ENCODE peak calls at places on chromosomes 16 and 17, in four cellular contexts. One of them, this sample, is unnamed.

GRCh38 chr17:35089846-35090193 is 26.3 kb upstream of the RFFL start:
- DNase-seq in activated CD8-positive, alpha-beta memory T cell treated with anti-CD3 and anti-CD28 coated beads for 1 hour: peak; percentile 5
- DNase-seq in HS-5: no peak
- DNase-seq in GM12878: no peak
- DNase-seq in this sample: no peak

GRCh38 chr16:17526956-17527355 is 56.2 kb upstream of the XYLT1 start:
- DNase-seq in activated CD8-positive, alpha-beta memory T cell treated with anti-CD3 and anti-CD28 coated beads for 1 hour: no peak
- DNase-seq in HS-5: no peak
- DNase-seq in GM12878: no peak
- DNase-seq in this sample: no peak

GRCh38 chr16:71467810-71468209 is 5.8 kb upstream of the ZNF23 start:
- DNase-seq in activated CD8-positive, alpha-beta memory T cell treated with anti-CD3 and anti-CD28 coated beads for 1 hour: peak; percentile 13
- DNase-seq in HS-5: no peak
- DNase-seq in GM12878: no peak
- DNase-seq in this sample: peak; percentile 47

GRCh38 chr17:55642741-55643140 is 79.9 kb downstream of the TMEM100 start:
- DNase-seq in activated CD8-positive, alpha-beta memory T cell treated with anti-CD3 and anti-CD28 coated beads for 1 hour: no peak
- DNase-seq in HS-5: no peak
- DNase-seq in GM12878: no peak
- DNase-seq in this sample: no peak

GRCh38 chr17:66468241-66469087 is 166.1 kb downstream of the PRKCA start:
- DNase-seq in activated CD8-positive, alpha-beta memory T cell treated with anti-CD3 and anti-CD28 coated beads for 1 hour: no peak
- DNase-seq in HS-5: no peak
- DNase-seq in GM12878: peak; percentile 1
- DNase-seq in this sample: peak; percentile 19

GRCh38 chr17:4176803-4177472 is 33.9 kb downstream of the CYB5D2 start:
- DNase-seq in activated CD8-positive, alpha-beta memory T cell treated with anti-CD3 and anti-CD28 coated beads for 1 hour: no peak
- DNase-seq in HS-5: no peak
- DNase-seq in GM12878: no peak
- DNase-seq in this sample: no peak

GRCh38 chr16:81486555-81487061 is 42.0 kb downstream of the CMIP start:
- DNase-seq in activated CD8-positive, alpha-beta memory T cell treated with anti-CD3 and anti-CD28 coated beads for 1 hour: no peak
- DNase-seq in HS-5: no peak
- DNase-seq in GM12878: no peak
- DNase-seq in this sample: no peak

GRCh38 chr16:76114681-76115080 is 162.5 kb upstream of the CNTNAP4 start:
- DNase-seq in activated CD8-positive, alpha-beta memory T cell treated with anti-CD3 and anti-CD28 coated beads for 1 hour: no peak
- DNase-seq in HS-5: peak; percentile 1
- DNase-seq in GM12878: no peak
- DNase-seq in this sample: no peak

GRCh38 chr16:87582221-87582965 is 19.9 kb upstream of the JPH3 start:
- DNase-seq in activated CD8-positive, alpha-beta memory T cell treated with anti-CD3 and anti-CD28 coated beads for 1 hour: no peak
- DNase-seq in HS-5: no peak
- DNase-seq in GM12878: no peak
- DNase-seq in this sample: no peak

GRCh38 chr16:68229431-68230175 is 6.3 kb downstream of the ESRP2 start:
- DNase-seq in activated CD8-positive, alpha-beta memory T cell treated with anti-CD3 and anti-CD28 coated beads for 1 hour: no peak
- DNase-seq in HS-5: peak; percentile 40
- DNase-seq in GM12878: no peak
- DNase-seq in this sample: peak; percentile 83

GRCh38 chr16:11658896-11659708 is 9.2 kb upstream of the SNN start:
- DNase-seq in activated CD8-positive, alpha-beta memory T cell treated with anti-CD3 and anti-CD28 coated beads for 1 hour: no peak
- DNase-seq in HS-5: no peak
- DNase-seq in GM12878: no peak
- DNase-seq in this sample: no peak

GRCh38 chr16:85712841-85713240 is 24.1 kb upstream of the GINS2 start:
- DNase-seq in activated CD8-positive, alpha-beta memory T cell treated with anti-CD3 and anti-CD28 coated beads for 1 hour: no peak
- DNase-seq in HS-5: no peak
- DNase-seq in GM12878: no peak
- DNase-seq in this sample: no peak

GRCh38 chr16:88618182-88618955 is 20.0 kb upstream of the IL17C start:
- DNase-seq in activated CD8-positive, alpha-beta memory T cell treated with anti-CD3 and anti-CD28 coated beads for 1 hour: no peak
- DNase-seq in HS-5: no peak
- DNase-seq in GM12878: no peak
- DNase-seq in this sample: no peak

GRCh38 chr17:40371261-40371929 is 6.9 kb upstream of the GJD3 start:
- DNase-seq in activated CD8-positive, alpha-beta memory T cell treated with anti-CD3 and anti-CD28 coated beads for 1 hour: no peak
- DNase-seq in HS-5: no peak
- DNase-seq in GM12878: no peak
- DNase-seq in this sample: peak; percentile 74

GRCh38 chr16:88914750-88915368 is 48.4 kb upstream of the PABPN1L start:
- DNase-seq in activated CD8-positive, alpha-beta memory T cell treated with anti-CD3 and anti-CD28 coated beads for 1 hour: no peak
- DNase-seq in HS-5: no peak
- DNase-seq in GM12878: no peak
- DNase-seq in this sample: no peak

GRCh38 chr17:49819118-49819517 is 28.8 kb downstream of the TAC4 start:
- DNase-seq in activated CD8-positive, alpha-beta memory T cell treated with anti-CD3 and anti-CD28 coated beads for 1 hour: no peak
- DNase-seq in HS-5: no peak
- DNase-seq in GM12878: no peak
- DNase-seq in this sample: no peak

GRCh38 chr16:27972500-27972899 is 91.0 kb downstream of the GSG1L start:
- DNase-seq in activated CD8-positive, alpha-beta memory T cell treated with anti-CD3 and anti-CD28 coated beads for 1 hour: no peak
- DNase-seq in HS-5: peak; percentile 6
- DNase-seq in GM12878: peak; percentile 17
- DNase-seq in this sample: peak; percentile 79

GRCh38 chr16:66681676-66682075 is 14.9 kb downstream of the CMTM4 start:
- DNase-seq in activated CD8-positive, alpha-beta memory T cell treated with anti-CD3 and anti-CD28 coated beads for 1 hour: no peak
- DNase-seq in HS-5: no peak
- DNase-seq in GM12878: no peak
- DNase-seq in this sample: no peak

GRCh38 chr17:78529871-78530670 is 47.1 kb downstream of the DNAH17 start:
- DNase-seq in activated CD8-positive, alpha-beta memory T cell treated with anti-CD3 and anti-CD28 coated beads for 1 hour: no peak
- DNase-seq in HS-5: no peak
- DNase-seq in GM12878: no peak
- DNase-seq in this sample: no peak

GRCh38 chr17:57085448-57086068 is 512 bp downstream of the AKAP1 start:
- DNase-seq in activated CD8-positive, alpha-beta memory T cell treated with anti-CD3 and anti-CD28 coated beads for 1 hour: peak; percentile 41
- DNase-seq in HS-5: no peak
- DNase-seq in GM12878: no peak
- DNase-seq in this sample: peak; percentile 69

GRCh38 chr16:1706386-1707192 is 594 bp downstream of the MAPK8IP3 start:
- DNase-seq in activated CD8-positive, alpha-beta memory T cell treated with anti-CD3 and anti-CD28 coated beads for 1 hour: no peak
- DNase-seq in HS-5: no peak
- DNase-seq in GM12878: no peak
- DNase-seq in this sample: peak; percentile 56

GRCh38 chr17:17681744-17682292 is 560 bp downstream of the RAI1 start:
- DNase-seq in activated CD8-positive, alpha-beta memory T cell treated with anti-CD3 and anti-CD28 coated beads for 1 hour: peak; percentile 24
- DNase-seq in HS-5: no peak
- DNase-seq in GM12878: no peak
- DNase-seq in this sample: peak; percentile 44

GRCh38 chr16:21033707-21034106 is 116.9 kb downstream of the DNAH3 start:
- DNase-seq in activated CD8-positive, alpha-beta memory T cell treated with anti-CD3 and anti-CD28 coated beads for 1 hour: no peak
- DNase-seq in HS-5: no peak
- DNase-seq in GM12878: no peak
- DNase-seq in this sample: no peak

GRCh38 chr17:72419866-72420774 is 299.3 kb downstream of the SOX9 start:
- DNase-seq in activated CD8-positive, alpha-beta memory T cell treated with anti-CD3 and anti-CD28 coated beads for 1 hour: no peak
- DNase-seq in HS-5: no peak
- DNase-seq in GM12878: peak; percentile 92
- DNase-seq in this sample: peak; percentile 15

GRCh38 chr17:1002771-1003555 is 6.0 kb downstream of the TIMM22 start:
- DNase-seq in activated CD8-positive, alpha-beta memory T cell treated with anti-CD3 and anti-CD28 coated beads for 1 hour: no peak
- DNase-seq in HS-5: no peak
- DNase-seq in GM12878: no peak
- DNase-seq in this sample: no peak

GRCh38 chr17:28726396-28726911 is 421 bp upstream of the TLCD1 start:
- DNase-seq in activated CD8-positive, alpha-beta memory T cell treated with anti-CD3 and anti-CD28 coated beads for 1 hour: peak; percentile 49
- DNase-seq in HS-5: no peak
- DNase-seq in GM12878: no peak
- DNase-seq in this sample: peak; percentile 87

GRCh38 chr16:51818342-51818944 is 667.4 kb upstream of the SALL1 start:
- DNase-seq in activated CD8-positive, alpha-beta memory T cell treated with anti-CD3 and anti-CD28 coated beads for 1 hour: no peak
- DNase-seq in HS-5: no peak
- DNase-seq in GM12878: no peak
- DNase-seq in this sample: peak; percentile 37

GRCh38 chr16:2498085-2498484 is 15.7 kb upstream of the ATP6V0C start:
- DNase-seq in activated CD8-positive, alpha-beta memory T cell treated with anti-CD3 and anti-CD28 coated beads for 1 hour: no peak
- DNase-seq in HS-5: no peak
- DNase-seq in GM12878: no peak
- DNase-seq in this sample: no peak

GRCh38 chr17:8223356-8224063 is 13.1 kb upstream of the AURKB start:
- DNase-seq in activated CD8-positive, alpha-beta memory T cell treated with anti-CD3 and anti-CD28 coated beads for 1 hour: no peak
- DNase-seq in HS-5: no peak
- DNase-seq in GM12878: no peak
- DNase-seq in this sample: peak; percentile 74

GRCh38 chr16:14529010-14529669 is 100.9 kb downstream of the PARN start:
- DNase-seq in activated CD8-positive, alpha-beta memory T cell treated with anti-CD3 and anti-CD28 coated beads for 1 hour: peak; percentile 13
- DNase-seq in HS-5: peak; percentile 69
- DNase-seq in GM12878: peak; percentile 81
- DNase-seq in this sample: peak; percentile 87

GRCh38 chr16:83187404-83187803 is 560.6 kb downstream of the CDH13 start:
- DNase-seq in activated CD8-positive, alpha-beta memory T cell treated with anti-CD3 and anti-CD28 coated beads for 1 hour: no peak
- DNase-seq in HS-5: peak; percentile 19
- DNase-seq in GM12878: no peak
- DNase-seq in this sample: no peak

GRCh38 chr17:45326566-45326965 is 9.7 kb upstream of the MAP3K14 start:
- DNase-seq in activated CD8-positive, alpha-beta memory T cell treated with anti-CD3 and anti-CD28 coated beads for 1 hour: no peak
- DNase-seq in HS-5: no peak
- DNase-seq in GM12878: no peak
- DNase-seq in this sample: no peak

GRCh38 chr16:15729152-15729551 is 79.1 kb downstream of the NDE1 start:
- DNase-seq in activated CD8-positive, alpha-beta memory T cell treated with anti-CD3 and anti-CD28 coated beads for 1 hour: no peak
- DNase-seq in HS-5: no peak
- DNase-seq in GM12878: no peak
- DNase-seq in this sample: no peak

GRCh38 chr16:12009922-12010321 is 33.4 kb downstream of the SNX29 start:
- DNase-seq in activated CD8-positive, alpha-beta memory T cell treated with anti-CD3 and anti-CD28 coated beads for 1 hour: no peak
- DNase-seq in HS-5: no peak
- DNase-seq in GM12878: no peak
- DNase-seq in this sample: no peak

GRCh38 chr17:4536742-4537411 is 18.3 kb downstream of the MYBBP1A start:
- DNase-seq in activated CD8-positive, alpha-beta memory T cell treated with anti-CD3 and anti-CD28 coated beads for 1 hour: no peak
- DNase-seq in HS-5: no peak
- DNase-seq in GM12878: no peak
- DNase-seq in this sample: no peak

GRCh38 chr17:72699566-72699965 is 392.9 kb downstream of the SLC39A11 start:
- DNase-seq in activated CD8-positive, alpha-beta memory T cell treated with anti-CD3 and anti-CD28 coated beads for 1 hour: no peak
- DNase-seq in HS-5: no peak
- DNase-seq in GM12878: no peak
- DNase-seq in this sample: no peak

GRCh38 chr16:23466162-23466885 is 13.3 kb upstream of the COG7 start:
- DNase-seq in activated CD8-positive, alpha-beta memory T cell treated with anti-CD3 and anti-CD28 coated beads for 1 hour: no peak
- DNase-seq in HS-5: peak; percentile 77
- DNase-seq in GM12878: no peak
- DNase-seq in this sample: no peak

This sample was measured in NAMALWA.